ENCODE peak calls at places on chromosomes 3 and 15, in nine cellular contexts. F, Q, T, I, P, U, N, V and C are unnamed samples.

GRCh38 chr15:90022905-90023700 is 22.0 kb downstream of the ZNF710 start:
- DNase-seq in F (no peak), Q (no peak), T (peak; percentile 35), I (no peak), P (no peak), U (no peak), N (no peak), V (no peak), C (no peak)

GRCh38 chr3:16024548-16024947 is 149.9 kb upstream of the GALNT15 start:
- DNase-seq in F (no peak), Q (no peak), T (no peak), I (no peak), P (no peak), U (no peak), N (no peak), V (no peak), C (no peak)

GRCh38 chr3:141878812-141879211 is 2.4 kb downstream of the ATP1B3 start:
- DNase-seq in F (no peak), Q (no peak), T (no peak), I (no peak), P (no peak), U (no peak), N (no peak), V (peak; percentile 60), C (no peak)

GRCh38 chr3:46913644-46914043 is 36.1 kb downstream of the PTH1R start:
- DNase-seq in F (peak; percentile 20), Q (no peak), T (peak; percentile 71), I (peak; percentile 52), P (no peak), U (no peak), N (no peak), V (peak; percentile 81), C (no peak)

GRCh38 chr3:123385072-123385471 is 63.8 kb downstream of the ADCY5 start:
- DNase-seq in F (no peak), Q (no peak), T (peak; percentile 93), I (no peak), P (no peak), U (peak; percentile 73), N (no peak), V (peak; percentile 37), C (no peak)

GRCh38 chr3:137998121-137998520 is 11.8 kb upstream of the CLDN18 start:
- DNase-seq in F (no peak), Q (no peak), T (no peak), I (no peak), P (no peak), U (no peak), N (no peak), V (no peak), C (no peak)

GRCh38 chr3:84277822-84278221 is 681.0 kb upstream of the CADM2 start:
- DNase-seq in F (no peak), Q (no peak), T (no peak), I (no peak), P (no peak), U (no peak), N (no peak), V (no peak), C (no peak)

GRCh38 chr3:23044463-23044862 is 158.7 kb upstream of the UBE2E2 start:
- DNase-seq in F (no peak), Q (no peak), T (no peak), I (no peak), P (no peak), U (no peak), N (no peak), V (no peak), C (no peak)

GRCh38 chr15:44311136-44311535 is 22.6 kb downstream of the GOLM2 start:
- DNase-seq in F (no peak), Q (no peak), T (no peak), I (no peak), P (no peak), U (no peak), N (no peak), V (no peak), C (no peak)

GRCh38 chr15:81227716-81228115 is 31.0 kb downstream of the IL16 start:
- DNase-seq in F (no peak), Q (no peak), T (no peak), I (no peak), P (no peak), U (no peak), N (no peak), V (no peak), C (no peak)

GRCh38 chr3:102195198-102195948 is 239.4 kb upstream of the ZPLD1 start:
- DNase-seq in F (no peak), Q (no peak), T (no peak), I (no peak), P (no peak), U (no peak), N (no peak), V (no peak), C (no peak)

GRCh38 chr3:57557088-57557537 is 1.0 kb downstream of the PDE12 start:
- DNase-seq in F (no peak), Q (no peak), T (no peak), I (no peak), P (peak; percentile 78), U (no peak), N (no peak), V (peak; percentile 56), C (peak; percentile 28)

GRCh38 chr3:52050571-52050970 is 5.8 kb downstream of the DUSP7 start:
- DNase-seq in F (no peak), Q (no peak), T (no peak), I (no peak), P (no peak), U (no peak), N (no peak), V (no peak), C (no peak)
- H3K4me1 ChIP-seq in F (no peaks in the 10 kb centered on the region), Q (peaks cover 36% of the 10 kb centered on the region), T (peaks cover 41% of the 10 kb centered on the region), I (peaks cover 65% of the 10 kb centered on the region), P (peaks cover 66% of the 10 kb centered on the region), U (peaks cover 55% of the 10 kb centered on the region), N (peaks cover 5% of the 10 kb centered on the region), V (peaks cover 54% of the 10 kb centered on the region), C (peaks cover 72% of the 10 kb centered on the region)

GRCh38 chr15:79969175-79969574 is 1.8 kb downstream of the BCL2A1 start:
- DNase-seq in F (no peak), Q (no peak), T (no peak), I (no peak), P (no peak), U (no peak), N (no peak), V (no peak), C (no peak)
- H3K4me3 ChIP-seq in F (no peak overlapping the region), Q (no peak overlapping the region), T (no peak overlapping the region), I (no peak overlapping the region), P (peak overlapping the region; percentile 87), U (no peak overlapping the region), N (no peak overlapping the region), V (no peak overlapping the region), C (peak overlapping the region; percentile 38)

GRCh38 chr3:62372621-62373041 is 719 bp downstream of the FEZF2 start:
- DNase-seq in F (no peak), Q (no peak), T (no peak), I (no peak), P (no peak), U (no peak), N (no peak), V (no peak), C (no peak)

GRCh38 chr3:62370112-62371031 is 3.0 kb downstream of the FEZF2 start:
- DNase-seq in F (no peak), Q (no peak), T (no peak), I (no peak), P (no peak), U (no peak), N (no peak), V (no peak), C (no peak)

GRCh38 chr3:62371735-62372591 is 1.4 kb downstream of the FEZF2 start:
- DNase-seq in F (no peak), Q (no peak), T (no peak), I (peak; percentile 48), P (no peak), U (no peak), N (no peak), V (no peak), C (no peak)

GRCh38 chr3:62369476-62369743 is 3.9 kb downstream of the FEZF2 start:
- DNase-seq in F (no peak), Q (no peak), T (no peak), I (no peak), P (no peak), U (no peak), N (no peak), V (no peak), C (no peak)

GRCh38 chr3:62371032-62371734 is 2.2 kb downstream of the FEZF2 start:
- DNase-seq in F (no peak), Q (no peak), T (no peak), I (no peak), P (no peak), U (no peak), N (no peak), V (no peak), C (no peak)
- H3K4me1 ChIP-seq in F (no peaks in the 10 kb centered on the region), Q (peaks cover 9% of the 10 kb centered on the region), T (peaks cover 65% of the 10 kb centered on the region), I (peaks cover 8% of the 10 kb centered on the region), P (no peaks in the 10 kb centered on the region), U (no peaks in the 10 kb centered on the region), N (peaks cover 7% of the 10 kb centered on the region), V (no peaks in the 10 kb centered on the region), C (no peaks in the 10 kb centered on the region)

GRCh38 chr3:95899911-95900310 is 914.5 kb upstream of the EPHA6 start:
- DNase-seq in F (no peak), Q (no peak), T (no peak), I (no peak), P (no peak), U (no peak), N (no peak), V (peak; percentile 6), C (no peak)

GRCh38 chr3:95899494-95899893 is 914.9 kb upstream of the EPHA6 start:
- DNase-seq in F (no peak), Q (no peak), T (no peak), I (no peak), P (no peak), U (no peak), N (no peak), V (peak; percentile 78), C (no peak)

DNA sequence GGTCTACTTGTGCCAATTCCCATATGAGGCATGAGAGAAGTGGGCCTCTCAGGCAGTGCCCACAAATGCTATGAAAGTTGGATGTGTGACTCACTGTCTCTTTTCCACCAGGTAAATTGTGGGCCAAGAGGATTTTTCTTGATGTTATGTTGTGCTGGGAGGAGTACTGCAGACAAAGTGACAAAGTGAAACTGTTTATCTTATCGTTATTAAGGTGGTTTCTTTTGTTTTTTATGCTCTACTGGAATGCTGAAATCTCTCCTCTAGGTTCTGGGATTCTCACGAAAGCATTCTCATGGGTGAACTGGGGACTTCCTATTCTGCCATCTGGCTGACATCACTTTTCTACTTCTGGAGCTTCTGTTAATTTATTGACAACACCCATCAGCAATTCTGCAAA is 919.6 kb upstream of the EPHA6 start:
- DNase-seq in F (no peak), Q (no peak), T (no peak), I (no peak), P (no peak), U (no peak), N (no peak), V (no peak), C (no peak)
- H3K4me3 ChIP-seq in F (no peak overlapping the region), Q (no peak overlapping the region), T (no peak overlapping the region), I (no peak overlapping the region), P (no peak overlapping the region), U (no peak overlapping the region), N (no peak overlapping the region), V (no peak overlapping the region), C (no peak overlapping the region)